ENCODE peak calls at places on chromosomes 16 and 17, in five cellular contexts. A, L, B, P and U are unnamed samples.

GRCh38 chr17:81871387-81872120 is 417 bp upstream of the ARHGDIA start:
- DNase-seq in L (peak), P (peak), A (peak), B (peak), U (peak)

GRCh38 chr16:17339764-17340541 is 130.8 kb downstream of the XYLT1 start:
- DNase-seq in A (no peak), B (peak), L (no peak), P (no peak), U (peak)

GRCh38 chr17:50781167-50781566 is 13.8 kb upstream of the ANKRD40CL start:
- DNase-seq in A (no peak), L (no peak), B (no peak), P (no peak), U (no peak)

GRCh38 chr17:54992797-54993639 is 24.5 kb downstream of the STXBP4 start:
- DNase-seq in B (peak), L (peak), P (no peak), A (peak), U (peak)

GRCh38 chr17:69609495-69610315 is 195.2 kb downstream of the MAP2K6 start:
- DNase-seq in A (peak), L (peak), P (no peak), B (peak), U (peak)

GRCh38 chr16:57493767-57494166 is 7.5 kb upstream of the DOK4 start:
- DNase-seq in B (no peak), P (no peak), L (no peak), A (no peak), U (no peak)

GRCh38 chr16:24748242-24748641 is 18.8 kb downstream of the TNRC6A start:
- DNase-seq in P (peak), B (peak), A (peak), L (peak), U (peak)

GRCh38 chr16:4660454-4661007 is 32.8 kb upstream of the NUDT16L1 start:
- DNase-seq in L (peak), B (peak), A (peak), P (no peak), U (peak)

GRCh38 chr17:7825206-7825980 is 8.6 kb upstream of the KDM6B start:
- DNase-seq in A (peak), B (no peak), P (no peak), L (no peak), U (no peak)

GRCh38 chr17:45954914-45955313 is 44.1 kb upstream of the STH start:
- DNase-seq in A (no peak), L (no peak), P (no peak), B (no peak), U (no peak)

GRCh38 chr17:72901098-72901497 is 191.4 kb downstream of the SLC39A11 start:
- DNase-seq in B (no peak), A (no peak), P (no peak), L (peak), U (no peak)

GRCh38 chr16:87325480-87325879 is 8.3 kb upstream of the C16orf95 start:
- DNase-seq in L (no peak), P (no peak), A (no peak), B (peak), U (no peak)

GRCh38 chr17:67488161-67488560 is 111.1 kb downstream of the PITPNC1 start:
- DNase-seq in L (no peak), A (peak), P (no peak), B (no peak), U (no peak)

GRCh38 chr17:10178789-10179075 is 19.7 kb downstream of the GAS7 start:
- DNase-seq in L (no peak), B (no peak), P (no peak), A (no peak), U (no peak)

GRCh38 chr17:32783602-32784001 is 93.3 kb downstream of the MYO1D start:
- DNase-seq in A (peak), L (peak), P (peak), B (peak), U (peak)

GRCh38 chr16:24070851-24071250 is 185.3 kb upstream of the CACNG3 start:
- DNase-seq in L (no peak), P (no peak), B (peak), A (no peak), U (peak)

GRCh38 chr17:2450016-2450650 is 49.3 kb upstream of the MNT start:
- DNase-seq in P (no peak), L (no peak), A (no peak), B (no peak), U (no peak)

GRCh38 chr17:27793906-27794380 is 6.4 kb downstream of the NOS2 start:
- DNase-seq in B (no peak), L (no peak), A (no peak), P (no peak), U (no peak)
- H3K4me3 ChIP-seq in B (no peak), L (no peak), A (no peak), P (peak), U (no peak)

GRCh38 chr16:729768-730665 is 3.1 kb downstream of the HAGHL start:
- DNase-seq in A (no peak), P (no peak), B (no peak), L (no peak), U (no peak)
- TF ChIP-seq CTCF in A (no peak), P (no peak), B (no peak), L (no peak), U (no peak)

GRCh38 chr17:17497065-17497844 is 1.1 kb upstream of the RASD1 start:
- DNase-seq in P (no peak), A (peak), L (no peak), B (no peak), U (no peak)
- H3K4me3 ChIP-seq in P (peak), A (peak), L (no peak), B (no peak), U (no peak)

DNA sequence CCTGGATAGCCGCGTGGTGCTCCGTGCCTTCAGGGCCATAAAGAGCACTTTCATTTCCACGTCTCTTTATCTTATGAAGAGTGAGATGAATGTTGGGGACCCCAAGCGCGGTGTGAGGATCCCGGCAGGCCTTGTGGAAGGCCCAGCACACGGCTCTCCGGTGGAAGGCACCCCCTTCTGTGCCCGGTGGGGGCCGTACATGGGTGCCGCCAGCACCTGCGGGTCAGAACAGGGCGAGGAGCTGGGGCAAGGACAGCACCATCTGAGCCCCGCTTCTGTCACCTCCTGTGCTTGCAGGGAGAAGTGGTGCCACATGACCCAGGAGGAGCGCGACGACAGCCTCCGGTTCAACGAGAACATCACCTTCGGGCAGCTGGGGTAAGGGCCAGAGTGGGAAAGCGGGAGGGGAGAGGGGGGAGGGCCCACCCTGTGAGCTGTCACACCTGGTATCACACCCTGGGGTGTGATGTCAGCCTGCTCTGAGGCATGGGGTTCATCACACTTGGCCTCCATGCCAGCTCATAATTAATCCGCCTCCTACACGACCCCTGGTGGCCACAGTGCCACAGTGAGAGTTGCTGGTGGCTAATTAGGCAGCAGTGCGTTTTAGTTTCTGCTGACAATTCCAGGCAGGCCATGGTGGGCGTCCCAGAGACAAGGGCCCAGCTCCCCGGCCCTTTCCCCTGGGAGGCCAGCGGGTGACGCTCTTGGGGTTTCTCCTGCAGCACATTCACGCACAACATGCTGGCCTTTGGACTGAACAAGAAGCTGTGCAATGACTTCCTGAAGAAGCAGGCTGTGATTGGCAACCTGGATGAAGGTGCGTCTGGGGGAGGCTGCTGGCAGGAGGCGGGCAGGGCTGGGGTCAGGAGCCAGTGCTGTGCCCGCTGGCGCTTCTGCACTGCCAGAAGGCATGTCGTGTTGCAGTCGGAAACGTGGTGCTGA is 25.7 kb downstream of the CIBAR2 start:
- DNase-seq in P (no peak), B (peak), A (peak), L (peak), U (peak)
- TF ChIP-seq CTCF in P (peak), B (peak), A (peak), L (peak), U (peak)

DNA sequence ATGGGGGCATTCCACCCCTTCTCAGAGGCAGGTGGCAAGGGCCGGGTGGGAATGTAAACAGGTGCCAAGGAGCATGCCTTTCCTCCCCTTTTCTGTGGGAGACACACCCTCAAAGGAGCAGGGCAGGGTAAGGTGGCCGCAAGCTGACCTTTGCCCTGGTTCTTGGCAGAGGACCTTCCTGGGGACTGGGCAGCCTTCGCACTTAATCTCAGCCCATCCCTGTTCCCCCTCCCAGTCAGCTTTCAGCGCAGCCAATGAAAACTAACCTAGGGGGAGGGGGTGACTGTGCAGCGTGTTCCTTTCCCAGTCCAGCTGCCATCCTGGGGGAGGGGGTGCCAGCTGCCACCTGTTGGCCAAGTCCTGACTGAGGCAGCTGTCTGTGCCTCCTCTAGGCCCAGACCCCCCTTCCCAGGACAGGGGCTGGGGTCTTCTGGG is 2.8 kb downstream of the TRAF4 start:
- DNase-seq in L (no peak), B (no peak), P (no peak), A (no peak), U (no peak)
- H3K4me3 ChIP-seq in L (peak), B (no peak), P (peak), A (peak), U (peak)